ENCODE peak calls at places on chromosomes 11 and 22, in nine cellular contexts. R, N, J, Y, S, A, K, Z and E are unnamed samples.

GRCh38 chr11:75571625-75572024 is 9.6 kb downstream of the SERPINH1 start:
- DNase-seq in R (no peak), N (no peak), J (no peak), Y (no peak), S (no peak), A (no peak), K (no peak), Z (no peak), E (no peak)

GRCh38 chr11:71451596-71452353 is 1.2 kb upstream of the NADSYN1 start:
- DNase-seq in R (no peak), N (no peak), J (peak), Y (peak), S (no peak), A (no peak), K (no peak), Z (peak), E (no peak)

GRCh38 chr11:21965221-21965620 is 227.7 kb upstream of the ANO5 start:
- DNase-seq in R (no peak), N (no peak), J (no peak), Y (no peak), S (no peak), A (no peak), K (no peak), Z (no peak), E (no peak)

GRCh38 chr11:106477776-106478175 is 400.3 kb downstream of the AASDHPPT start:
- DNase-seq in R (no peak), N (no peak), J (no peak), Y (no peak), S (no peak), A (no peak), K (no peak), Z (no peak), E (no peak)

GRCh38 chr11:46298699-46299424 is 21.4 kb downstream of the CREB3L1 start:
- DNase-seq in R (no peak), N (no peak), J (no peak), Y (no peak), S (no peak), A (no peak), K (no peak), Z (no peak), E (no peak)

GRCh38 chr11:129061466-129062194 is 119.0 kb upstream of the TP53AIP1 start:
- DNase-seq in R (no peak), N (no peak), J (no peak), Y (no peak), S (peak), A (no peak), K (no peak), Z (no peak), E (no peak)

GRCh38 chr22:21698430-21699329 is 32.9 kb downstream of the PPIL2 start:
- DNase-seq in R (no peak), N (no peak), J (peak), Y (no peak), S (no peak), A (no peak), K (peak), Z (no peak), E (peak)

GRCh38 chr22:17234144-17234623 is 14.9 kb upstream of the ADA2 start:
- DNase-seq in R (no peak), N (peak), J (peak), Y (no peak), S (no peak), A (no peak), K (no peak), Z (no peak), E (peak)

GRCh38 chr11:58880166-58880565 is 35.7 kb upstream of the GLYATL2 start:
- DNase-seq in R (no peak), N (no peak), J (no peak), Y (no peak), S (no peak), A (no peak), K (no peak), Z (no peak), E (no peak)

GRCh38 chr11:110470716-110471115 is 41.0 kb downstream of the FDX1 start:
- DNase-seq in R (no peak), N (no peak), J (no peak), Y (no peak), S (no peak), A (no peak), K (no peak), Z (no peak), E (no peak)

GRCh38 chr11:110471315-110471714 is 41.6 kb downstream of the FDX1 start:
- DNase-seq in R (no peak), N (no peak), J (no peak), Y (no peak), S (no peak), A (no peak), K (no peak), Z (no peak), E (no peak)

GRCh38 chr11:110469101-110469500 is 39.4 kb downstream of the FDX1 start:
- DNase-seq in R (no peak), N (no peak), J (no peak), Y (no peak), S (no peak), A (no peak), K (no peak), Z (no peak), E (no peak)

GRCh38 chr11:110468095-110468494 is 38.3 kb downstream of the FDX1 start:
- DNase-seq in R (no peak), N (no peak), J (no peak), Y (no peak), S (no peak), A (no peak), K (no peak), Z (no peak), E (no peak)

DNA sequence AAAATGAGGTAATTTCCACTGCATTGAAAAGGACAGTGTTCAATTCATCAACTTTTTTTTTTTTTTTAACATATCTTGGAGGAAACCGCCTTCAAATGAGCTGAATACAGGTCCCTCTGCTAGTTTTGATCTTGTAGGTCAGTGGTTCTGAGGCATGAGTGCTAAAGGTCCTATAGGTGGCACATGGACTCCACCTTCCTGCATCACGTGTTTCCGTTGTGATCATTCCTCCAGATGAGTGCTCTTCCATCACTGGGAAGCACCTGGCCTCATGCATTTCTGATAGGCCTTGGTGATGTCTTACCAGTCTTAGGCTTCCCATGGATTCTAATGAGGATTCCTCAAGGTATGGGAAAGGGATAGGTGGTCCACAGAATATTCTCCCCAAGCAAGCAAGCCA is 37.8 kb downstream of the FDX1 start:
- DNase-seq in R (no peak), N (no peak), J (no peak), Y (no peak), S (no peak), A (no peak), K (no peak), Z (no peak), E (no peak)
- TF ChIP-seq CTCF in R (no peak), N (no peak), J (peak), Y (no peak), S (no peak), A (no peak), K (no peak), Z (no peak), E (no peak)

GRCh38 chr11:72454791-72455190 is 20.5 kb upstream of the CLPB start:
- DNase-seq in R (no peak), N (no peak), J (no peak), Y (no peak), S (no peak), A (no peak), K (no peak), Z (no peak), E (no peak)
- TF ChIP-seq CTCF in R (no peak), N (no peak), J (peak), Y (no peak), S (peak), A (no peak), K (no peak), Z (no peak), E (no peak)

GRCh38 chr11:1869427-1870325 is 16.8 kb downstream of the LSP1 start:
- DNase-seq in R (no peak), N (peak), J (no peak), Y (no peak), S (peak), A (no peak), K (no peak), Z (no peak), E (no peak)
- TF ChIP-seq CTCF in R (no peak), N (peak), J (peak), Y (no peak), S (peak), A (no peak), K (peak), Z (no peak), E (no peak)

DNA sequence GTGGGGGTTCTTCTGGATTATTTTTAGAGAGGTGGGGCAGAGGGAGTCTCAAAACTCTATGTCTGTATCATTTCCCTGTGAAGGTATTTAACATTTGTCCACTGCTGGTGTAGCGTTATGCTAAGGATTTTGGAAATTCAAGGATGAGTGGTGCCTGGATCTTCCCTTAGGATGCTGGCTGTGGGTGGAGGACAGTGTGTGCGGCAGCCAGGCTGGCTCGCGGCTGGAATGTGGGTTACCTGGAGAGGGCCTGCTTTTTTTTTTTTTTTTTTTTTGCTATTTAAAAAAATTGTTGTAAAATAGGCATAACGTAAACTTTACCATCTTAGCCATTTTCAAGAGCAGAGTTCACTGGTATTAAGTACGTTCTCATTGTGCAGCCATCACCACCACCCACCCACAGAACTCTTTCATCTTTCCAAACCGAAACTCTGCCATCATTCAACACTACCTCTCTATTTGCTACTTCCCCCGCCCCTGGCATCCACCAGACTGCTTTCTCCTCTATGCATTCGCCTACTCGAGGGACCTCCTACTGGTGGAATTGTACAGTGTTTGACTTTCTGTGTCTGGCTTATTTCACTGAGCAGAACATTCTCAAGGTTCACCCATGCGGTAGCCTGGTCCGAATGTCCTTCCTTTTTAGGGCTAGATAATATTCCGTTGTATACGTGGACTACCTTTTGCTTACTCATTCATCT is 67.1 kb downstream of the PARVB start:
- DNase-seq in R (no peak), N (no peak), J (no peak), Y (no peak), S (peak), A (no peak), K (no peak), Z (no peak), E (no peak)
- TF ChIP-seq CTCF in R (no peak), N (no peak), J (peak), Y (peak), S (no peak), A (no peak), K (peak), Z (no peak), E (peak)

GRCh38 chr11:113723706-113724246 is 17.7 kb upstream of the TMPRSS5 start:
- DNase-seq in R (no peak), N (no peak), J (no peak), Y (no peak), S (no peak), A (no peak), K (no peak), Z (no peak), E (no peak)
- TF ChIP-seq CTCF in R (no peak), N (no peak), J (no peak), Y (no peak), S (no peak), A (no peak), K (no peak), Z (no peak), E (no peak)

GRCh38 chr11:133808393-133809140 is 36.7 kb downstream of the SPATA19 start:
- DNase-seq in R (no peak), N (no peak), J (no peak), Y (no peak), S (no peak), A (no peak), K (no peak), Z (no peak), E (no peak)
- TF ChIP-seq CTCF in R (no peak), N (no peak), J (peak), Y (no peak), S (no peak), A (no peak), K (no peak), Z (no peak), E (no peak)